ENCODE peak calls at places on chromosomes 16 and 17, in four cellular contexts. I is stimulated activated CD4-positive, alpha-beta T cell treated with anti-CD3 and anti-CD28 coated beads, Interleukin-15, amount 100 ng/mL, for 1 hour; L is fibroblast of the conjunctiva; E is GM04503. F is an unnamed sample.

GRCh38 chr17:48471807-48472484 is 41.9 kb upstream of the SKAP1 start:
- DNase-seq in L (no peak), E (no peak), I (no peak), F (no peak)

GRCh38 chr16:27355610-27356009 is 41.8 kb downstream of the IL4R start:
- DNase-seq in E (no peak), L (no peak), I (peak), F (peak)

GRCh38 chr16:67082891-67083290 is 26.9 kb upstream of the PHAF1 start:
- DNase-seq in L (no peak), E (no peak), I (no peak), F (no peak)

GRCh38 chr16:85079785-85080602 is 32.3 kb downstream of the CIBAR2 start:
- DNase-seq in L (no peak), E (no peak), I (no peak), F (no peak)

GRCh38 chr16:56980792-56981724 is 8.3 kb upstream of the NLRC5 start:
- DNase-seq in E (no peak), I (no peak), L (no peak), F (no peak)

GRCh38 chr17:81537343-81537855 is 9.2 kb downstream of the FSCN2 start:
- DNase-seq in I (no peak), L (no peak), E (no peak), F (no peak)

GRCh38 chr16:31477220-31478216 is 5.4 kb upstream of the SLC5A2 start:
- DNase-seq in E (no peak), I (no peak), L (no peak), F (no peak)

GRCh38 chr17:59848778-59849177 is 44.0 kb downstream of the TUBD1 start:
- DNase-seq in L (no peak), E (no peak), I (no peak), F (no peak)

GRCh38 chr17:81665205-81666091 is 957 bp downstream of the OXLD1 start:
- DNase-seq in I (peak), L (no peak), E (no peak), F (peak)

GRCh38 chr17:64377769-64378282 is 12.8 kb downstream of the PECAM1 start:
- DNase-seq in L (no peak), E (no peak), I (no peak), F (no peak)

GRCh38 chr16:17359778-17360177 is 111.0 kb downstream of the XYLT1 start:
- DNase-seq in L (no peak), I (no peak), E (no peak), F (peak)

GRCh38 chr17:17188586-17188985 is 17.5 kb downstream of the PLD6 start:
- DNase-seq in E (no peak), I (no peak), L (no peak), F (no peak)

GRCh38 chr17:39939031-39939430 is 11.5 kb downstream of the LRRC3C start:
- DNase-seq in L (no peak), E (no peak), I (no peak), F (no peak)

GRCh38 chr17:57984226-57984890 is 3.7 kb downstream of the VEZF1 start:
- DNase-seq in L (no peak), I (no peak), E (peak), F (no peak)

GRCh38 chr16:6629110-6629509 is 703.5 kb upstream of the RBFOX1 start:
- DNase-seq in E (no peak), I (no peak), L (no peak), F (no peak)

GRCh38 chr17:72351884-72352346 is 231.1 kb downstream of the SOX9 start:
- DNase-seq in E (no peak), I (no peak), L (no peak), F (no peak)

GRCh38 chr17:59838196-59838911 is 54.4 kb downstream of the TUBD1 start:
- DNase-seq in I (no peak), L (no peak), E (no peak), F (no peak)

GRCh38 chr16:471353-472198 is 46.1 kb downstream of the RAB11FIP3 start:
- DNase-seq in L (no peak), E (peak), I (no peak), F (no peak)

GRCh38 chr16:29012913-29013641 is 28.2 kb downstream of the LAT start:
- DNase-seq in I (no peak), E (no peak), L (no peak), F (no peak)

GRCh38 chr16:2779151-2779920 is 2.3 kb upstream of the ELOB start:
- DNase-seq in L (no peak), I (no peak), E (no peak), F (no peak)

GRCh38 chr16:6375471-6376075 is 957.1 kb upstream of the RBFOX1 start:
- DNase-seq in E (no peak), I (no peak), L (no peak), F (no peak)

GRCh38 chr17:17137731-17138585 is 68.2 kb downstream of the PLD6 start:
- DNase-seq in L (no peak), E (no peak), I (no peak), F (no peak)

GRCh38 chr16:88337021-88337420 is 45.7 kb upstream of the ZNF469 start:
- DNase-seq in L (no peak), E (no peak), I (no peak), F (no peak)

GRCh38 chr16:85104821-85105391 is 7.4 kb downstream of the CIBAR2 start:
- DNase-seq in E (no peak), L (no peak), I (no peak), F (no peak)

GRCh38 chr17:42872251-42872965 is 21.4 kb downstream of the AOC3 start:
- DNase-seq in I (no peak), L (no peak), E (no peak), F (no peak)

GRCh38 chr17:21549107-21549687 is 143.1 kb upstream of the KCNJ18 start:
- DNase-seq in L (peak), I (no peak), E (peak), F (no peak)

GRCh38 chr17:48048321-48049140 is at the start of gene NFE2L1:
- DNase-seq in E (peak), I (no peak), L (peak), F (no peak)

GRCh38 chr16:83953796-83954576 is 946 bp downstream of the OSGIN1 start:
- DNase-seq in L (no peak), E (no peak), I (no peak), F (peak)

GRCh38 chr17:19248149-19248922 is 11.2 kb downstream of the EPN2 start:
- DNase-seq in I (no peak), L (no peak), E (no peak), F (no peak)

GRCh38 chr17:41492771-41493170 is 3.1 kb upstream of the KRT36 start:
- DNase-seq in E (no peak), L (peak), I (no peak), F (no peak)

GRCh38 chr16:28504707-28505404 is 1.8 kb downstream of the IL27 start:
- DNase-seq in I (no peak), L (no peak), E (no peak), F (no peak)

GRCh38 chr17:72419866-72420774 is 299.3 kb downstream of the SOX9 start:
- DNase-seq in L (no peak), I (no peak), E (no peak), F (no peak)

GRCh38 chr17:83067718-83068261 is 11.6 kb upstream of the METRNL start:
- DNase-seq in L (no peak), I (no peak), E (no peak), F (no peak)

GRCh38 chr16:23952128-23953041 is 116.6 kb downstream of the PRKCB start:
- DNase-seq in I (peak), L (no peak), E (no peak), F (no peak)

GRCh38 chr17:68509151-68510057 is 2.8 kb upstream of the PRKAR1A start:
- DNase-seq in E (no peak), L (no peak), I (no peak), F (no peak)

GRCh38 chr17:20045476-20045875 is 36.3 kb downstream of the SPECC1 start:
- DNase-seq in I (no peak), L (no peak), E (no peak), F (no peak)

GRCh38 chr17:81097943-81098308 is 63.0 kb downstream of the BAIAP2 start:
- DNase-seq in L (no peak), I (no peak), E (no peak), F (no peak)

GRCh38 chr17:21001111-21001812 is 41.5 kb downstream of the USP22 start:
- DNase-seq in L (no peak), I (no peak), E (no peak), F (no peak)